ENCODE peak calls at places on chromosomes 4 and X, in seven cellular contexts. P, U, D, H, K, W and Y are unnamed samples.

GRCh38 chr4:3414421-3415279 is 27.1 kb upstream of the HGFAC start:
- DNase-seq in D (no peak), W (no peak), K (peak), H (no peak), P (peak), U (no peak), Y (no peak)

GRCh38 chr4:8599091-8599460 is 6.5 kb downstream of the CPZ start:
- DNase-seq in K (no peak), P (no peak), H (no peak), W (no peak), U (no peak), D (no peak), Y (no peak)

GRCh38 chrX:20529301-20529700 is 262.6 kb upstream of the RPS6KA3 start:
- DNase-seq in H (no peak), K (no peak), U (no peak), P (no peak), D (no peak), W (no peak), Y (no peak)

GRCh38 chrX:79369871-79370270 is 2.7 kb upstream of the ITM2A start:
- DNase-seq in P (no peak), D (no peak), H (no peak), U (no peak), K (no peak), W (no peak), Y (no peak)

GRCh38 chr4:151631349-151631748 is 129.5 kb downstream of the GATB start:
- DNase-seq in H (no peak), U (no peak), D (no peak), K (no peak), W (no peak), P (no peak), Y (no peak)

GRCh38 chr4:115841873-115842272 is 728.5 kb upstream of the NDST4 start:
- DNase-seq in P (no peak), U (no peak), K (no peak), D (no peak), W (no peak), H (no peak), Y (no peak)

GRCh38 chrX:78029663-78030062 is 60.2 kb upstream of the PGAM4 start:
- DNase-seq in W (peak), H (no peak), U (peak), K (no peak), D (peak), P (no peak), Y (peak)

GRCh38 chrX:1205681-1206611 is 6.5 kb downstream of the CRLF2 start:
- DNase-seq in P (no peak), D (peak), U (peak), K (no peak), H (no peak), W (peak), Y (no peak)

GRCh38 chr4:159360549-159360948 is 257.7 kb downstream of the RAPGEF2 start:
- DNase-seq in U (no peak), D (peak), P (no peak), W (no peak), K (no peak), H (no peak), Y (no peak)